ENCODE peak calls at places on chromosome 16, in ten cellular contexts. One of them, this sample, is unnamed. For H3K36me3 and H3K4me1, the result is how much of the 10 kb centered on the place peaks cover.

GRCh38 chr16:78505544-78506371 is 406.3 kb downstream of the WWOX start:
- DNase-seq in body of pancreas: peak
- DNase-seq in transverse colon: peak
- DNase-seq in cardiac muscle cell: no peak
- DNase-seq in endodermal cell: peak
- DNase-seq in psoas muscle: peak
- DNase-seq in SK-N-SH: no peak
- DNase-seq in thoracic aorta: peak
- DNase-seq in CD4-positive, alpha-beta memory T cell: no peak
- DNase-seq in keratinocyte: no peak
- DNase-seq in this sample: no peak

GRCh38 chr16:78976212-78976611 is 624.3 kb downstream of the MAF start:
- DNase-seq in CD4-positive, alpha-beta memory T cell: no peak
- DNase-seq in thoracic aorta: no peak
- DNase-seq in transverse colon: no peak
- DNase-seq in keratinocyte: no peak
- DNase-seq in cardiac muscle cell: no peak
- DNase-seq in psoas muscle: no peak
- DNase-seq in SK-N-SH: no peak
- DNase-seq in endodermal cell: no peak
- DNase-seq in body of pancreas: no peak
- DNase-seq in this sample: no peak

GRCh38 chr16:19218581-19218980 is 50.5 kb downstream of the SYT17 start:
- DNase-seq in body of pancreas: no peak
- DNase-seq in thoracic aorta: no peak
- DNase-seq in CD4-positive, alpha-beta memory T cell: no peak
- DNase-seq in psoas muscle: no peak
- DNase-seq in keratinocyte: no peak
- DNase-seq in transverse colon: no peak
- DNase-seq in cardiac muscle cell: no peak
- DNase-seq in SK-N-SH: no peak
- DNase-seq in endodermal cell: no peak
- DNase-seq in this sample: no peak

GRCh38 chr16:64094992-64095579 is 1026.8 kb downstream of the CDH11 start:
- DNase-seq in cardiac muscle cell: no peak
- DNase-seq in endodermal cell: no peak
- DNase-seq in body of pancreas: no peak
- DNase-seq in transverse colon: no peak
- DNase-seq in thoracic aorta: no peak
- DNase-seq in SK-N-SH: no peak
- DNase-seq in keratinocyte: no peak
- DNase-seq in psoas muscle: no peak
- DNase-seq in CD4-positive, alpha-beta memory T cell: no peak
- DNase-seq in this sample: no peak

GRCh38 chr16:87764600-87765472 is 950 bp downstream of the KLHDC4 start:
- DNase-seq in CD4-positive, alpha-beta memory T cell: peak
- DNase-seq in thoracic aorta: no peak
- DNase-seq in endodermal cell: no peak
- DNase-seq in psoas muscle: no peak
- DNase-seq in body of pancreas: no peak
- DNase-seq in cardiac muscle cell: no peak
- DNase-seq in SK-N-SH: peak
- DNase-seq in keratinocyte: no peak
- DNase-seq in transverse colon: no peak
- DNase-seq in this sample: peak

GRCh38 chr16:2614761-2615191 is 67.5 kb upstream of the KCTD5 start:
- DNase-seq in keratinocyte: no peak
- DNase-seq in psoas muscle: no peak
- DNase-seq in cardiac muscle cell: no peak
- DNase-seq in SK-N-SH: no peak
- DNase-seq in thoracic aorta: no peak
- DNase-seq in CD4-positive, alpha-beta memory T cell: no peak
- DNase-seq in endodermal cell: no peak
- DNase-seq in transverse colon: no peak
- DNase-seq in body of pancreas: no peak
- DNase-seq in this sample: no peak

GRCh38 chr16:20814761-20815160 is 8.4 kb downstream of the REXO5 start:
- DNase-seq in CD4-positive, alpha-beta memory T cell: no peak
- DNase-seq in thoracic aorta: no peak
- DNase-seq in cardiac muscle cell: no peak
- DNase-seq in psoas muscle: no peak
- DNase-seq in keratinocyte: no peak
- DNase-seq in body of pancreas: no peak
- DNase-seq in endodermal cell: no peak
- DNase-seq in SK-N-SH: no peak
- DNase-seq in transverse colon: no peak
- DNase-seq in this sample: no peak

GRCh38 chr16:55437627-55438026 is 41.4 kb upstream of the MMP2 start:
- DNase-seq in endodermal cell: no peak
- DNase-seq in CD4-positive, alpha-beta memory T cell: no peak
- DNase-seq in transverse colon: no peak
- DNase-seq in psoas muscle: no peak
- DNase-seq in thoracic aorta: no peak
- DNase-seq in cardiac muscle cell: no peak
- DNase-seq in keratinocyte: peak
- DNase-seq in SK-N-SH: no peak
- DNase-seq in body of pancreas: peak
- DNase-seq in this sample: no peak

GRCh38 chr16:89545831-89546574 is 14.5 kb upstream of the RPL13 start:
- DNase-seq in psoas muscle: no peak
- DNase-seq in SK-N-SH: no peak
- DNase-seq in CD4-positive, alpha-beta memory T cell: no peak
- DNase-seq in body of pancreas: peak
- DNase-seq in thoracic aorta: no peak
- DNase-seq in transverse colon: peak
- DNase-seq in endodermal cell: no peak
- DNase-seq in keratinocyte: no peak
- DNase-seq in cardiac muscle cell: no peak
- DNase-seq in this sample: no peak

GRCh38 chr16:69329369-69330285 is 761 bp downstream of the PDF start:
- DNase-seq in endodermal cell: peak
- DNase-seq in SK-N-SH: peak
- DNase-seq in keratinocyte: no peak
- DNase-seq in CD4-positive, alpha-beta memory T cell: no peak
- DNase-seq in psoas muscle: no peak
- DNase-seq in transverse colon: peak
- DNase-seq in cardiac muscle cell: no peak
- DNase-seq in body of pancreas: peak
- DNase-seq in thoracic aorta: no peak
- DNase-seq in this sample: peak

GRCh38 chr16:586047-586644 is 3.7 kb upstream of the RAB40C start:
- DNase-seq in body of pancreas: no peak
- DNase-seq in keratinocyte: no peak
- DNase-seq in SK-N-SH: no peak
- DNase-seq in psoas muscle: no peak
- DNase-seq in transverse colon: no peak
- DNase-seq in CD4-positive, alpha-beta memory T cell: no peak
- DNase-seq in cardiac muscle cell: no peak
- DNase-seq in thoracic aorta: no peak
- DNase-seq in endodermal cell: no peak
- DNase-seq in this sample: no peak

GRCh38 chr16:15498427-15499175 is 64.2 kb downstream of the BMERB1 start:
- DNase-seq in keratinocyte: no peak
- DNase-seq in endodermal cell: no peak
- DNase-seq in cardiac muscle cell: no peak
- DNase-seq in transverse colon: no peak
- DNase-seq in thoracic aorta: no peak
- DNase-seq in CD4-positive, alpha-beta memory T cell: no peak
- DNase-seq in psoas muscle: no peak
- DNase-seq in SK-N-SH: no peak
- DNase-seq in body of pancreas: no peak
- DNase-seq in this sample: no peak

DNA sequence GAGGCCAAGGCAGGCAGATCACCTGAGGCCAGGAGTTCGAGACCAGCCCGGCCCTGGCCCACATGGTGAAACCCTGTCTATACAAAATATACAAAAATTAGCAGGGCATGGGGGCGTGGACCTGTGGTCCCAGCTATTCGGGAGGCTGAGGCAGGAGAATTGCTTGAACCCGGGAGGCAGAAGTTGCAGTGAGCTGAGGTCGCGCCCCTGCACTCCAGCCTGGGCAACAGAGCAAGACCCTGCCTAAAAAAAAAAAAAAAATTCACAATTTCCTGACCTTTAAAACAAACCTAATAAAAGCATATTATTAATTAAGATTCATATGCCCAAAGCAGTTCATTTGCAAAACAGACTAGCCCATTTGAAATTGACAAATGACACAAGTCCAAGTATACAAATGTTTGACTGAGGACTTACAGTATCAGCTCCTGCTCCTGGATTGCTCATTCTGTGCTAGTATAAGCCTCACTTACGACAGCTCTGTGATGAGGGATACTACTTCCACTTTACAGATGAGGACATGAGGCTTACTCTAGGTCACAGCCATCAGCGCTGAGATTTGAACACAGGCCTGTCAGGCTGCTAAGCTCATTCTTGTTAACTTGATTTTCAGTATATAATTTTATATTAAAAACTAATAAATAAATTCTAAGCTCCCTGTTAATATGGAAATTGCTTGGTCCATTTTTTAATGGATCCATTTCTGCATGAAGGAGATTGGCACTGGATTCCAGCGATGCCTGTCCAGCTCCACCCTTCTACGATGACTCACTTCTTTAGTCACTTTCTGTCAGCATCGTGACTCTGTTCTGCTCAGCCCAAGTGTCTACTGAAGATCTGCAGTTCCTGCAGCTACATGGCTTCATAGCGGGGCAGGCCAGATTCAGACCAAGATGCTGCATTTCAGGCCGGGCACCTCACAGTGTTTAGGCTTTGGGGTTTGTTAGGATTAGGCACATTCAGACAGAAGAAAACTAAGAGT is 88.2 kb downstream of the WDR59 start:
- DNase-seq in thoracic aorta: no peak
- DNase-seq in keratinocyte: peak
- DNase-seq in transverse colon: no peak
- DNase-seq in endodermal cell: no peak
- DNase-seq in body of pancreas: no peak
- DNase-seq in cardiac muscle cell: no peak
- DNase-seq in CD4-positive, alpha-beta memory T cell: no peak
- DNase-seq in SK-N-SH: no peak
- DNase-seq in psoas muscle: no peak
- DNase-seq in this sample: no peak
- H3K36me3 ChIP-seq in thoracic aorta: under half
- H3K36me3 ChIP-seq in keratinocyte: under half
- H3K36me3 ChIP-seq in transverse colon: under half
- H3K36me3 ChIP-seq in endodermal cell: half or more
- H3K36me3 ChIP-seq in body of pancreas: under half
- H3K36me3 ChIP-seq in cardiac muscle cell: under half
- H3K36me3 ChIP-seq in CD4-positive, alpha-beta memory T cell: under half
- H3K36me3 ChIP-seq in SK-N-SH: under half
- H3K36me3 ChIP-seq in psoas muscle: half or more
- H3K36me3 ChIP-seq in this sample: under half

DNA sequence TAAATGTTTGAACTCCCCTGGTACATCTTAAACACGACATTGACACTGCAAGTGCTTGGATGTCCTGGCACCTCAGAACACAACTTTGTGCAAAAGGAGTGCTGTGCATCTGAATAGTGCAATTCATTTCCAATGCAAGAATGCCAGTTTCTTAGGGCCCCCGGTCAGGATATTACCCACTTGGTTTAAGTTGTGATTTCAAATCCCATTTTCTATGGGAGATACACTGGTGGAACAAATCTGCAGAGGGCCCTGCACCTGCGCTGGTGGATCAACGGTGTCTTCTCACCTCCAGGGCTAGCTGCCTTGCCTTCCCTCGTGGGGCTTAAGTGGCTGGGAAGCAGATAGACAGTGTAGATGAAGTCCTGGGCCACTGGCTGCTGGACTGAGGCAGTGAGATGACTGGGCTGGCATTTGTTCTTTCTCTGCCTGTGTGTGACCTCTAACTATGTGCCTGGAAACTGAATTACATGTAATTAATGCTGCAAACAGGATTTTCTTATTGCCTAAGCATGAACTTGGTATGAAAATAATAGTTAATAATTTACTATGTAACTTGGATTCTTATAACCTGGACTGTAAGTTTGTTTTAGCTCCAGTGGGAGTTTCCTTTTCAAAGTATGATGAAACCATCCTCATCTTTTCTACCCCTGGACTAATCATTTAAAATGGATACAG is 20.9 kb downstream of the HAPSTR1 start:
- DNase-seq in thoracic aorta: no peak
- DNase-seq in CD4-positive, alpha-beta memory T cell: no peak
- DNase-seq in transverse colon: no peak
- DNase-seq in cardiac muscle cell: peak
- DNase-seq in endodermal cell: no peak
- DNase-seq in SK-N-SH: no peak
- DNase-seq in keratinocyte: no peak
- DNase-seq in psoas muscle: no peak
- DNase-seq in body of pancreas: no peak
- DNase-seq in this sample: no peak
- H3K4me1 ChIP-seq in thoracic aorta: half or more
- H3K4me1 ChIP-seq in CD4-positive, alpha-beta memory T cell: half or more
- H3K4me1 ChIP-seq in transverse colon: under half
- H3K4me1 ChIP-seq in cardiac muscle cell: under half
- H3K4me1 ChIP-seq in endodermal cell: under half
- H3K4me1 ChIP-seq in SK-N-SH: under half
- H3K4me1 ChIP-seq in keratinocyte: half or more
- H3K4me1 ChIP-seq in psoas muscle: half or more
- H3K4me1 ChIP-seq in body of pancreas: half or more
- H3K4me1 ChIP-seq in this sample: under half

GRCh38 chr16:67648088-67648763 is 3.3 kb downstream of the CARMIL2 start:
- DNase-seq in body of pancreas: no peak
- DNase-seq in psoas muscle: no peak
- DNase-seq in thoracic aorta: no peak
- DNase-seq in cardiac muscle cell: no peak
- DNase-seq in endodermal cell: peak
- DNase-seq in SK-N-SH: no peak
- DNase-seq in keratinocyte: no peak
- DNase-seq in transverse colon: no peak
- DNase-seq in CD4-positive, alpha-beta memory T cell: no peak
- DNase-seq in this sample: no peak
- H3K36me3 ChIP-seq in body of pancreas: under half
- H3K36me3 ChIP-seq in psoas muscle: under half
- H3K36me3 ChIP-seq in thoracic aorta: under half
- H3K36me3 ChIP-seq in cardiac muscle cell: under half
- H3K36me3 ChIP-seq in endodermal cell: under half
- H3K36me3 ChIP-seq in SK-N-SH: under half
- H3K36me3 ChIP-seq in keratinocyte: under half
- H3K36me3 ChIP-seq in transverse colon: under half
- H3K36me3 ChIP-seq in CD4-positive, alpha-beta memory T cell: half or more
- H3K36me3 ChIP-seq in this sample: under half

DNA sequence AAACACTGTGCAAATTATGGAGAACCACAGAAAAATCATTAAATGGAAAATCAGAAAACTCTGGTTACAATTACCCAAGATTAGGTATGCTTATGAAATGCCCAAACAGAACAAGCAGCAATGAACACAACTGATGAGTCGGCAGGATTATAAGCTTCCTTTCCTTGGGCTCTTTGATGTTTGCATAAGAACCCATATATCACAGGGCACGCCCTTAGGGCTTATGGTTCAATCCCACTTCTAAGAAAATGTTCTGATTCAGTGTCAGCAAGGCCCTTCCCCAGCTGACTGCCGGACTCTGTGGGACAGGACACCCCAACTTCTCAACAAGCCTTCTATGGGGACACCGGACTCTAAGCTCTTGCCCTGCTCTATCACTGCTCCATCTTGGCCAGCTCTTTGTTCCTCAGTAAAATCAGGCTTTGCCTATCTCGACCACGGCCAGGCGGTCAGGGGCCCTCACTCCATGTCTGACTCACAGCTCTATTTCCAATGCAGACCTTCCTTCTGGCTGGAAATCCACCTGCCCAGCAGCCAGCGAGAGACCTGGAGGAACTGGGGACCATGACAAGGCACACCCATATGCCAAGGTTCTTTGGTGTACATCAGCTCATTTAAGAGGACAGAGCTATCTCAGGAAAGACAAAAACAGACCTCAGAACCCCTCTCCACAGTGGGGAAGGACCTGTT is 26.8 kb downstream of the LITAFD start:
- DNase-seq in transverse colon: no peak
- DNase-seq in keratinocyte: no peak
- DNase-seq in CD4-positive, alpha-beta memory T cell: no peak
- DNase-seq in endodermal cell: no peak
- DNase-seq in thoracic aorta: no peak
- DNase-seq in cardiac muscle cell: no peak
- DNase-seq in psoas muscle: no peak
- DNase-seq in body of pancreas: no peak
- DNase-seq in SK-N-SH: no peak
- DNase-seq in this sample: peak
- H3K4me1 ChIP-seq in transverse colon: under half
- H3K4me1 ChIP-seq in keratinocyte: under half
- H3K4me1 ChIP-seq in CD4-positive, alpha-beta memory T cell: under half
- H3K4me1 ChIP-seq in endodermal cell: under half
- H3K4me1 ChIP-seq in thoracic aorta: under half
- H3K4me1 ChIP-seq in cardiac muscle cell: under half
- H3K4me1 ChIP-seq in psoas muscle: under half
- H3K4me1 ChIP-seq in body of pancreas: under half
- H3K4me1 ChIP-seq in SK-N-SH: under half
- H3K4me1 ChIP-seq in this sample: under half